ENCODE peak calls at places on chromosome 1, in ten cellular contexts. X is GM06990, S is heart right ventricle, Y is ovary, T is endothelial cell, K is GM12865, C is AG10803, L is mucosa of descending colon, F is lung, Z is HFFc6. V is an unnamed sample.

GRCh38 chr1:70528591-70529333 is 117.7 kb downstream of the CTH start:
- DNase-seq in X (no peak), S (peak), Y (peak), T (peak), K (peak), C (peak), L (peak), F (no peak), Z (no peak), V (no peak)

GRCh38 chr1:151277249-151277648 is 4.8 kb upstream of the ZNF687 start:
- DNase-seq in X (peak), S (no peak), Y (no peak), T (no peak), K (peak), C (no peak), L (no peak), F (no peak), Z (no peak), V (no peak)

GRCh38 chr1:242178924-242179708 is 180.2 kb upstream of the MAP1LC3C start:
- DNase-seq in X (no peak), S (no peak), Y (no peak), T (no peak), K (no peak), C (no peak), L (no peak), F (no peak), Z (no peak), V (no peak)

GRCh38 chr1:1779691-1780597 is 1.7 kb upstream of the NADK start:
- DNase-seq in X (peak), S (peak), Y (peak), T (no peak), K (peak), C (peak), L (peak), F (peak), Z (no peak), V (no peak)

GRCh38 chr1:63593303-63593886 is at the start of gene PGM1:
- DNase-seq in X (peak), S (peak), Y (peak), T (peak), K (peak), C (peak), L (peak), F (peak), Z (peak), V (peak)

GRCh38 chr1:235013512-235013911 is 115.1 kb downstream of the TOMM20 start:
- DNase-seq in X (no peak), S (peak), Y (no peak), T (no peak), K (no peak), C (no peak), L (peak), F (no peak), Z (no peak), V (no peak)

GRCh38 chr1:9473032-9473792 is 66.1 kb upstream of the SLC25A33 start:
- DNase-seq in X (no peak), S (peak), Y (peak), T (no peak), K (no peak), C (peak), L (peak), F (peak), Z (peak), V (peak)

GRCh38 chr1:96445296-96445695 is 276.3 kb upstream of the PTBP2 start:
- DNase-seq in X (no peak), S (no peak), Y (no peak), T (no peak), K (no peak), C (peak), L (no peak), F (no peak), Z (no peak), V (no peak)

GRCh38 chr1:150578278-150579109 is 916 bp downstream of the MCL1 start:
- DNase-seq in X (peak), S (peak), Y (peak), T (peak), K (peak), C (peak), L (peak), F (peak), Z (peak), V (no peak)

GRCh38 chr1:241138248-241138647 is 218.8 kb downstream of the RGS7 start:
- DNase-seq in X (no peak), S (no peak), Y (no peak), T (no peak), K (no peak), C (no peak), L (no peak), F (no peak), Z (no peak), V (no peak)

GRCh38 chr1:63262148-63262770 is 60.1 kb upstream of the FOXD3 start:
- DNase-seq in X (no peak), S (no peak), Y (no peak), T (no peak), K (no peak), C (no peak), L (no peak), F (no peak), Z (no peak), V (no peak)

GRCh38 chr1:79059361-79059760 is 52.8 kb upstream of the ADGRL4 start:
- DNase-seq in X (no peak), S (no peak), Y (no peak), T (no peak), K (no peak), C (peak), L (no peak), F (no peak), Z (no peak), V (no peak)

GRCh38 chr1:230176871-230177411 is 109.9 kb downstream of the GALNT2 start:
- DNase-seq in X (no peak), S (peak), Y (peak), T (no peak), K (no peak), C (peak), L (peak), F (no peak), Z (no peak), V (no peak)

GRCh38 chr1:42966688-42967609 is 8.3 kb upstream of the SLC2A1 start:
- DNase-seq in X (no peak), S (no peak), Y (no peak), T (no peak), K (no peak), C (peak), L (peak), F (peak), Z (peak), V (peak)

GRCh38 chr1:114154963-114155322 is 1.3 kb upstream of the SYT6 start:
- DNase-seq in X (no peak), S (no peak), Y (peak), T (peak), K (no peak), C (peak), L (no peak), F (no peak), Z (peak), V (peak)

GRCh38 chr1:112625696-112626095 is 6.1 kb downstream of the CAPZA1 start:
- DNase-seq in X (no peak), S (peak), Y (no peak), T (no peak), K (no peak), C (peak), L (no peak), F (no peak), Z (peak), V (no peak)

GRCh38 chr1:150060260-150060659 is 7.3 kb upstream of the VPS45 start:
- DNase-seq in X (no peak), S (no peak), Y (no peak), T (no peak), K (no peak), C (no peak), L (no peak), F (no peak), Z (no peak), V (no peak)

GRCh38 chr1:86151427-86151826 is 5.1 kb downstream of the COL24A1 start:
- DNase-seq in X (no peak), S (no peak), Y (no peak), T (no peak), K (no peak), C (peak), L (no peak), F (no peak), Z (peak), V (no peak)

GRCh38 chr1:54546651-54547348 is 1.2 kb upstream of the ACOT11 start:
- DNase-seq in X (no peak), S (no peak), Y (no peak), T (no peak), K (no peak), C (no peak), L (no peak), F (no peak), Z (no peak), V (no peak)

GRCh38 chr1:224271106-224271505 is 58.9 kb downstream of the NVL start:
- DNase-seq in X (no peak), S (no peak), Y (no peak), T (no peak), K (no peak), C (no peak), L (no peak), F (no peak), Z (no peak), V (no peak)

GRCh38 chr1:15723631-15724246 is 12.3 kb upstream of the SLC25A34 start:
- DNase-seq in X (no peak), S (no peak), Y (no peak), T (no peak), K (no peak), C (no peak), L (no peak), F (no peak), Z (no peak), V (no peak)

GRCh38 chr1:53681647-53682368 is 57.2 kb downstream of the GLIS1 start:
- DNase-seq in X (no peak), S (peak), Y (peak), T (peak), K (peak), C (no peak), L (peak), F (peak), Z (no peak), V (no peak)

GRCh38 chr1:235329139-235329808 is 904 bp downstream of the GGPS1 start:
- DNase-seq in X (peak), S (no peak), Y (peak), T (peak), K (peak), C (peak), L (peak), F (peak), Z (peak), V (no peak)

GRCh38 chr1:19658186-19658585 is 6.5 kb upstream of the HTR6 start:
- DNase-seq in X (no peak), S (no peak), Y (no peak), T (no peak), K (no peak), C (no peak), L (no peak), F (no peak), Z (no peak), V (no peak)

GRCh38 chr1:201941420-201942128 is 4.8 kb downstream of the LMOD1 start:
- DNase-seq in X (no peak), S (no peak), Y (peak), T (peak), K (no peak), C (no peak), L (no peak), F (no peak), Z (no peak), V (no peak)

GRCh38 chr1:246607466-246607865 is 41.2 kb downstream of the CNST start:
- DNase-seq in X (no peak), S (no peak), Y (no peak), T (no peak), K (no peak), C (no peak), L (no peak), F (no peak), Z (no peak), V (no peak)

GRCh38 chr1:183052861-183053260 is 29.6 kb downstream of the LAMC1 start:
- DNase-seq in X (no peak), S (no peak), Y (no peak), T (no peak), K (no peak), C (no peak), L (no peak), F (no peak), Z (no peak), V (no peak)

GRCh38 chr1:79732950-79733349 is 726.4 kb upstream of the ADGRL4 start:
- DNase-seq in X (no peak), S (no peak), Y (no peak), T (no peak), K (no peak), C (no peak), L (no peak), F (no peak), Z (no peak), V (no peak)

GRCh38 chr1:204001166-204001901 is 71.6 kb upstream of the SOX13 start:
- DNase-seq in X (no peak), S (no peak), Y (no peak), T (no peak), K (no peak), C (no peak), L (no peak), F (no peak), Z (no peak), V (no peak)

GRCh38 chr1:223430221-223430620 is 37.0 kb downstream of the CCDC185 start:
- DNase-seq in X (no peak), S (no peak), Y (no peak), T (no peak), K (no peak), C (no peak), L (no peak), F (no peak), Z (no peak), V (no peak)

GRCh38 chr1:4271338-4271998 is 371.4 kb upstream of the C1orf174 start:
- DNase-seq in X (no peak), S (no peak), Y (no peak), T (no peak), K (no peak), C (no peak), L (no peak), F (no peak), Z (no peak), V (no peak)

GRCh38 chr1:145960468-145961108 is 2.8 kb upstream of the LIX1L start:
- DNase-seq in X (peak), S (peak), Y (peak), T (peak), K (peak), C (peak), L (peak), F (peak), Z (peak), V (no peak)

GRCh38 chr1:175073633-175074032 is 6.0 kb downstream of the TNN start:
- DNase-seq in X (no peak), S (no peak), Y (no peak), T (no peak), K (no peak), C (no peak), L (no peak), F (no peak), Z (no peak), V (no peak)

DNA sequence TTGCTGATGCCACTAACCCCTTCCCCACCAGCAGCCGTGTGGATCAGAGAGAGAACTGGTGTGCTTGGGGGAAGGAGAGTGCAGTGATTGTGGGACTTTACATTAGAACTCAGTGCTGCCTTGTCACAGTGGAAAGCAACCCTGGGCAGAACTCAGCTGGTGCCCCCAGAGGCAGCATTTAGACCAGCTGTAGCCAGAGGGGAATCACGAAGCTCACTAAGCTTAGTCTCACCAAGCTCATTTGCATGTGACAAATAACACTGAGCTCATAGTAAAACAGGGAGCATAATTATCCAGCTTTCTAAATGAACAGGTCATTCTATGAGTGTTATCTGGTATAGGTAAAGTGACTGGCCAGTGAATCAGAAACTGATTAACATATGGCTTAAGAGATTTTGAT is 9.8 kb upstream of the SMAP2 start:
- DNase-seq in X (peak), S (no peak), Y (no peak), T (no peak), K (peak), C (no peak), L (no peak), F (no peak), Z (peak), V (no peak)
- TF ChIP-seq CTCF in X (peak), S (no peak), Y (no peak), T (no peak), K (peak), C (no peak), L (no peak), F (no peak), Z (peak), V (no peak)

GRCh38 chr1:176878750-176879536 is 285.6 kb downstream of the ASTN1 start:
- DNase-seq in X (no peak), S (no peak), Y (no peak), T (no peak), K (no peak), C (no peak), L (no peak), F (no peak), Z (no peak), V (no peak)
- TF ChIP-seq CTCF in X (peak), S (no peak), Y (no peak), T (no peak), K (peak), C (no peak), L (no peak), F (no peak), Z (peak), V (no peak)

GRCh38 chr1:169794530-169795416 is at the start of gene METTL18:
- DNase-seq in X (peak), S (peak), Y (peak), T (peak), K (peak), C (peak), L (peak), F (peak), Z (peak), V (peak)
- TF ChIP-seq CTCF in X (peak), S (no peak), Y (no peak), T (no peak), K (no peak), C (no peak), L (no peak), F (no peak), Z (no peak), V (no peak)

DNA sequence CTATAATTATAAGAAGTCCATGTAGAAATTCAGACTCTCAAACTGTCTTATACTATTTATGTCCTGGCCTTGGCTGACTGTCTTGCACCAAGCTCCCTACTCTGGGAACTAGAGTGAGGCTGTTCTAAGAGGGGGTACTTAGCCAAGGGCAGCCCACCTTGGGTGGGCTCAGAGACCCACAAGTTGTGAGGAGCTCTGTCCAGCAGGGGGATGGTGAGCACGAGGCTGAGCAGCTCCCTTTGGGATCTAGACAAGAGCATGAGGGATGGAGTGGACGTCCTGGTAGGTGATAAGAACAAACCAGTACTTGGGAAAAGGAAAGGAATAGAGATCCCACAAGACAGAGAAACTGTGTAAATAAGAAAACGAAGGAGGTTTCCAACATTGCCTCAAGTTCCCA is 127.1 kb upstream of the SLC44A3 start:
- DNase-seq in X (no peak), S (no peak), Y (no peak), T (no peak), K (no peak), C (no peak), L (no peak), F (no peak), Z (no peak), V (no peak)
- TF ChIP-seq CTCF in X (no peak), S (no peak), Y (no peak), T (peak), K (no peak), C (no peak), L (no peak), F (no peak), Z (peak), V (no peak)

GRCh38 chr1:166843769-166844596 is 4.7 kb downstream of the POGK start:
- DNase-seq in X (no peak), S (no peak), Y (no peak), T (no peak), K (no peak), C (peak), L (no peak), F (no peak), Z (peak), V (no peak)

GRCh38 chr1:166844791-166845190 is 5.5 kb downstream of the POGK start:
- DNase-seq in X (no peak), S (no peak), Y (no peak), T (no peak), K (no peak), C (no peak), L (no peak), F (no peak), Z (no peak), V (no peak)

GRCh38 chr1:166848193-166848592 is 8.9 kb downstream of the POGK start:
- DNase-seq in X (no peak), S (no peak), Y (no peak), T (no peak), K (no peak), C (no peak), L (no peak), F (no peak), Z (no peak), V (no peak)

GRCh38 chr1:166852918-166853317 is 13.6 kb downstream of the POGK start:
- DNase-seq in X (no peak), S (no peak), Y (no peak), T (no peak), K (no peak), C (no peak), L (no peak), F (no peak), Z (no peak), V (no peak)

GRCh38 chr1:166849135-166849534 is 9.9 kb downstream of the POGK start:
- DNase-seq in X (no peak), S (no peak), Y (no peak), T (no peak), K (no peak), C (no peak), L (no peak), F (no peak), Z (no peak), V (no peak)
- TF ChIP-seq CTCF in X (no peak), S (no peak), Y (no peak), T (no peak), K (no peak), C (no peak), L (no peak), F (no peak), Z (no peak), V (no peak)

V was measured in AG09319.